ENCODE peak calls at places on chromosomes 11 and 22, in six cellular contexts. F is kidney, X is tibial artery, A is HTR-8/SVneo, H is adipocyte, Y is RPMI8226. G is an unnamed sample.

GRCh38 chr11:106840993-106841392 is 177.3 kb downstream of the GUCY1A2 start:
- DNase-seq in F (no peak), A (no peak), X (no peak), Y (no peak), H (no peak), G (peak)

GRCh38 chr11:7278314-7278917 is 26.7 kb downstream of the SYT9 start:
- DNase-seq in X (no peak), A (peak), F (no peak), Y (peak), H (peak), G (peak)

GRCh38 chr11:85407648-85408047 is 219.5 kb downstream of the DLG2 start:
- DNase-seq in A (no peak), H (no peak), Y (no peak), F (no peak), X (no peak), G (no peak)

GRCh38 chr22:24578355-24579241 is 14.3 kb downstream of the LRRC75B start:
- DNase-seq in X (no peak), F (no peak), H (no peak), Y (no peak), A (no peak), G (no peak)

GRCh38 chr11:33895752-33896137 is 3.9 kb upstream of the LMO2 start:
- DNase-seq in X (no peak), H (no peak), Y (no peak), A (no peak), F (no peak), G (no peak)

GRCh38 chr11:3041699-3042098 is 15.5 kb downstream of the CARS1 start:
- DNase-seq in Y (no peak), X (no peak), H (no peak), A (no peak), F (peak), G (no peak)

GRCh38 chr11:20003357-20003756 is 156.9 kb downstream of the DBX1 start:
- DNase-seq in A (no peak), F (no peak), X (no peak), H (no peak), Y (no peak), G (no peak)

GRCh38 chr11:9893474-9893873 is 229.6 kb downstream of the SWAP70 start:
- DNase-seq in Y (no peak), F (no peak), A (no peak), X (no peak), H (no peak), G (peak)

GRCh38 chr22:42676059-42676607 is 26.9 kb upstream of the CYB5R3 start:
- DNase-seq in F (no peak), A (no peak), X (no peak), H (peak), Y (no peak), G (no peak)

GRCh38 chr11:134008593-134008992 is 51.8 kb upstream of the IGSF9B start:
- DNase-seq in Y (no peak), X (no peak), H (no peak), F (no peak), A (no peak), G (no peak)

GRCh38 chr11:17827006-17827405 is 92.4 kb downstream of the KCNC1 start:
- DNase-seq in F (no peak), X (no peak), A (no peak), Y (no peak), H (no peak), G (peak)

G was measured in GM23338.